ENCODE peak calls at places on chromosomes 12 and 14, in seven cellular contexts. One of them, this sample, is unnamed.

GRCh38 chr14:58822856-58823255 is 185.1 kb downstream of the DACT1 start:
- DNase-seq in A549: no peak
- DNase-seq in body of pancreas: no peak
- DNase-seq in HCT116: no peak
- DNase-seq in prostate gland: no peak
- DNase-seq in gastrocnemius medialis: no peak
- DNase-seq in uterus: no peak
- DNase-seq in this sample: no peak

GRCh38 chr12:19482551-19483109 is 43.3 kb downstream of the AEBP2 start:
- DNase-seq in HCT116: no peak
- DNase-seq in prostate gland: no peak
- DNase-seq in uterus: no peak
- DNase-seq in body of pancreas: no peak
- DNase-seq in gastrocnemius medialis: peak
- DNase-seq in A549: no peak
- DNase-seq in this sample: no peak

GRCh38 chr14:33668066-33668465 is 282.8 kb downstream of the EGLN3 start:
- DNase-seq in prostate gland: no peak
- DNase-seq in HCT116: no peak
- DNase-seq in body of pancreas: no peak
- DNase-seq in gastrocnemius medialis: no peak
- DNase-seq in A549: no peak
- DNase-seq in uterus: no peak
- DNase-seq in this sample: no peak

GRCh38 chr14:61145903-61146411 is 135.2 kb downstream of the TMEM30B start:
- DNase-seq in HCT116: no peak
- DNase-seq in uterus: no peak
- DNase-seq in body of pancreas: no peak
- DNase-seq in A549: no peak
- DNase-seq in prostate gland: peak
- DNase-seq in gastrocnemius medialis: no peak
- DNase-seq in this sample: peak

GRCh38 chr12:63967781-63968180 is 123.3 kb downstream of the SRGAP1 start:
- DNase-seq in body of pancreas: no peak
- DNase-seq in A549: no peak
- DNase-seq in HCT116: no peak
- DNase-seq in prostate gland: no peak
- DNase-seq in uterus: no peak
- DNase-seq in gastrocnemius medialis: no peak
- DNase-seq in this sample: no peak

GRCh38 chr12:101414533-101415119 is 7.1 kb upstream of the ARL1 start:
- DNase-seq in HCT116: peak
- DNase-seq in uterus: peak
- DNase-seq in gastrocnemius medialis: no peak
- DNase-seq in A549: peak
- DNase-seq in prostate gland: peak
- DNase-seq in body of pancreas: peak
- DNase-seq in this sample: no peak

GRCh38 chr14:103116645-103117044 is 6.6 kb upstream of the TNFAIP2 start:
- DNase-seq in body of pancreas: no peak
- DNase-seq in HCT116: no peak
- DNase-seq in prostate gland: no peak
- DNase-seq in A549: no peak
- DNase-seq in gastrocnemius medialis: no peak
- DNase-seq in uterus: no peak
- DNase-seq in this sample: no peak

GRCh38 chr12:114512351-114512750 is 106.4 kb upstream of the TBX5 start:
- DNase-seq in uterus: no peak
- DNase-seq in body of pancreas: no peak
- DNase-seq in gastrocnemius medialis: no peak
- DNase-seq in HCT116: no peak
- DNase-seq in A549: no peak
- DNase-seq in prostate gland: no peak
- DNase-seq in this sample: no peak

GRCh38 chr14:59244581-59244980 is 56.1 kb downstream of the DAAM1 start:
- DNase-seq in A549: no peak
- DNase-seq in prostate gland: peak
- DNase-seq in uterus: no peak
- DNase-seq in gastrocnemius medialis: no peak
- DNase-seq in body of pancreas: no peak
- DNase-seq in HCT116: no peak
- DNase-seq in this sample: no peak

GRCh38 chr14:94423465-94424056 is 29.0 kb downstream of the SERPINA11 start:
- DNase-seq in body of pancreas: peak
- DNase-seq in HCT116: peak
- DNase-seq in prostate gland: peak
- DNase-seq in gastrocnemius medialis: peak
- DNase-seq in A549: peak
- DNase-seq in uterus: peak
- DNase-seq in this sample: peak

GRCh38 chr12:107515446-107515958 is 170.1 kb upstream of the PWP1 start:
- DNase-seq in uterus: no peak
- DNase-seq in prostate gland: no peak
- DNase-seq in body of pancreas: peak
- DNase-seq in gastrocnemius medialis: peak
- DNase-seq in HCT116: peak
- DNase-seq in A549: peak
- DNase-seq in this sample: peak

GRCh38 chr14:65336191-65336591 is 76.3 kb upstream of the FUT8 start:
- DNase-seq in body of pancreas: no peak
- DNase-seq in A549: no peak
- DNase-seq in HCT116: no peak
- DNase-seq in prostate gland: no peak
- DNase-seq in uterus: no peak
- DNase-seq in gastrocnemius medialis: no peak
- DNase-seq in this sample: no peak

GRCh38 chr14:92800012-92800411 is 5.9 kb downstream of the GOLGA5 start:
- DNase-seq in body of pancreas: no peak
- DNase-seq in HCT116: no peak
- DNase-seq in A549: no peak
- DNase-seq in uterus: no peak
- DNase-seq in prostate gland: no peak
- DNase-seq in gastrocnemius medialis: no peak
- DNase-seq in this sample: no peak

GRCh38 chr14:54398028-54398368 is 1.2 kb downstream of the CDKN3 start:
- DNase-seq in HCT116: no peak
- DNase-seq in A549: no peak
- DNase-seq in uterus: no peak
- DNase-seq in body of pancreas: no peak
- DNase-seq in gastrocnemius medialis: no peak
- DNase-seq in prostate gland: no peak
- DNase-seq in this sample: no peak

GRCh38 chr14:54189358-54190354 is 207.2 kb upstream of the CDKN3 start:
- DNase-seq in prostate gland: no peak
- DNase-seq in gastrocnemius medialis: no peak
- DNase-seq in A549: no peak
- DNase-seq in HCT116: peak
- DNase-seq in uterus: no peak
- DNase-seq in body of pancreas: no peak
- DNase-seq in this sample: no peak

GRCh38 chr12:108570743-108571603 is 8.6 kb downstream of the ISCU start:
- DNase-seq in body of pancreas: no peak
- DNase-seq in prostate gland: no peak
- DNase-seq in HCT116: peak
- DNase-seq in gastrocnemius medialis: peak
- DNase-seq in uterus: no peak
- DNase-seq in A549: no peak
- DNase-seq in this sample: no peak

GRCh38 chr12:124457287-124458219 is 109.9 kb downstream of the NCOR2 start:
- DNase-seq in gastrocnemius medialis: peak
- DNase-seq in A549: no peak
- DNase-seq in HCT116: no peak
- DNase-seq in body of pancreas: peak
- DNase-seq in uterus: peak
- DNase-seq in prostate gland: peak
- DNase-seq in this sample: peak

GRCh38 chr12:77947326-77947725 is 116.6 kb downstream of the NAV3 start:
- DNase-seq in HCT116: no peak
- DNase-seq in A549: no peak
- DNase-seq in uterus: no peak
- DNase-seq in body of pancreas: no peak
- DNase-seq in gastrocnemius medialis: no peak
- DNase-seq in prostate gland: no peak
- DNase-seq in this sample: no peak

GRCh38 chr12:31682136-31682962 is 22.9 kb downstream of the ETFBKMT start:
- DNase-seq in uterus: peak
- DNase-seq in gastrocnemius medialis: peak
- DNase-seq in A549: peak
- DNase-seq in prostate gland: peak
- DNase-seq in body of pancreas: peak
- DNase-seq in HCT116: peak
- DNase-seq in this sample: peak

GRCh38 chr14:96167224-96168148 is 37.2 kb upstream of the BDKRB2 start:
- DNase-seq in uterus: no peak
- DNase-seq in prostate gland: no peak
- DNase-seq in HCT116: no peak
- DNase-seq in A549: peak
- DNase-seq in gastrocnemius medialis: no peak
- DNase-seq in body of pancreas: no peak
- DNase-seq in this sample: no peak

GRCh38 chr14:21044106-21044618 is 2.0 kb downstream of the RNASE7 start:
- DNase-seq in HCT116: no peak
- DNase-seq in gastrocnemius medialis: peak
- DNase-seq in uterus: no peak
- DNase-seq in prostate gland: no peak
- DNase-seq in A549: no peak
- DNase-seq in body of pancreas: no peak
- DNase-seq in this sample: no peak

DNA sequence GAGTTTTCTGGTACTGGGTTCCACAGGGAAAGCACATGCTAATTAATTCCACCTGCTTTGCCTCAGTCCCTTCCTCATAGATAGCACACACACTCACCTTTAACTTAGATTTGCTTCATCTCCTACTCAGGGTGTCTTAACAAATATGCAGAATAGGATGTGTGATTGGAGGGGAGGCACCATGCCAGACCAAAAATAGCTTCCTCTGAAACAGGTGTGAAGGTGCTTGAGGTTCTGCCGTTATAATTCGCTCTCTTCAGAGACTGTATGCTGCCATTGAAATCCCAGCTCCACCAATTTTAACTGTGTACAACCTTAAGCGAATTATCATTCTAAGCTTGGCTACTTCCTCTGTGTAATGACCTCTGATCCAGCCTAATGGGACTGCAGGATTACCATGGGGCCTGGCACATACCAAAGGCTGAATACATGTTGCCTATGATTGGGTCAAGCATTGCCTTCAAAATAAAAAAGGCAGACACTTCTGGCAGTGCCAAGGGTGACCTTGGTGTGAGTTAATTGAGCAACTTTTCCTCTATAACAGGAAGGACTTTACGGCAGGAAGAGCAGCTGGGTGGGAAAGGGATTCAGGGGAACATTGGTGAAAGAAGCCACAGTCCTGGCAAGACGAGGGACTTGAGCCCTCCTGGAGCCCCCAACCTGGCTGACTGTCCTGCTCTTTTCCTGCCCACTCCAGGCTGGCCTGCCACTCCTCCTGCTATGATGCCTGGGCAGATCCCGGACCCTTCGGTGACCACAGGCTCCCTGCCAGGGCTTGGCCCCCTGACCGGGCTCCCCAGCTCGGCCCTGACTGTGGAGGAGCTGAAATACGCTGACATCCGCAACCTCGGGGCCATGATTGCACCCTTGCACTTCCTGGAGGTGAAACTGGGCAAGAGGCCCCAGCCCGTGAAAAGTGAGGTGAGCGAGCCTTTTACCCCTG is 9.7 kb downstream of the JDP2 start:
- DNase-seq in prostate gland: no peak
- DNase-seq in gastrocnemius medialis: no peak
- DNase-seq in body of pancreas: no peak
- DNase-seq in HCT116: no peak
- DNase-seq in uterus: no peak
- DNase-seq in A549: no peak
- DNase-seq in this sample: no peak
- TF ChIP-seq POLR2A in prostate gland: no peak
- TF ChIP-seq POLR2A in gastrocnemius medialis: no peak
- TF ChIP-seq POLR2A in body of pancreas: no peak
- TF ChIP-seq POLR2A in HCT116: no peak
- TF ChIP-seq POLR2A in uterus: no peak
- TF ChIP-seq POLR2A in A549: no peak
- TF ChIP-seq POLR2A in this sample: no peak

DNA sequence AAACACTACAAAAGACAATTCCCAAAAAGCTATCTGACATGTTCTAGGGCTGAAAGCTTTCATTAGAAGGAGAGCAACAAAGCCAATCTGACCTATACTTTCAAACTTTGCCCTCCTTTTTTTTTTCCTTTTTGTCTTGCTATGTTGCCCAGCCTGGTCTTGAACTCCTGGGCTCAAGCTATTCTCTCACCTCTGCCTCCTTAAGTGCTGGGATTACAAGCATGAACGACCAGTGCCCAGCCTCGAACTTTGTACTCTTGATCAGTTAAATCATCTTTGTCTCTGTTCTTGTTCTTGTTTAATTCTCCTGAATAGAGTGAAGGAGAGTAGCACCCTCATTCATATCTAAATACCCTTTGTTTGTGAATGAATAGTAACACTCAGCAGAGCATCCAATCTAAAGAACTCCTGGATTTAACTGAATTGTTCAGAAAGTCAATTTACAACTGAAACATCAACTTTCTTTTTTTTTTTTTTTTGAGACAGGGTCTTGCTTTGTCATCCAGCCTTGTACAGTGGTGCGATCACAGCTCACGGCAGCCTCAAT is 22.1 kb downstream of the ERP29 start:
- DNase-seq in HCT116: no peak
- DNase-seq in A549: no peak
- DNase-seq in uterus: no peak
- DNase-seq in body of pancreas: no peak
- DNase-seq in prostate gland: no peak
- DNase-seq in gastrocnemius medialis: no peak
- DNase-seq in this sample: no peak
- TF ChIP-seq POLR2A in HCT116: no peak
- TF ChIP-seq POLR2A in A549: no peak
- TF ChIP-seq POLR2A in uterus: no peak
- TF ChIP-seq POLR2A in body of pancreas: no peak
- TF ChIP-seq POLR2A in prostate gland: no peak
- TF ChIP-seq POLR2A in gastrocnemius medialis: no peak
- TF ChIP-seq POLR2A in this sample: no peak

GRCh38 chr12:41189395-41190251 is 1.5 kb downstream of the PDZRN4 start:
- DNase-seq in prostate gland: no peak
- DNase-seq in body of pancreas: no peak
- DNase-seq in uterus: no peak
- DNase-seq in A549: no peak
- DNase-seq in gastrocnemius medialis: no peak
- DNase-seq in HCT116: no peak
- DNase-seq in this sample: no peak
- TF ChIP-seq POLR2A in prostate gland: no peak
- TF ChIP-seq POLR2A in body of pancreas: no peak
- TF ChIP-seq POLR2A in uterus: no peak
- TF ChIP-seq POLR2A in A549: no peak
- TF ChIP-seq POLR2A in gastrocnemius medialis: no peak
- TF ChIP-seq POLR2A in HCT116: no peak
- TF ChIP-seq POLR2A in this sample: no peak

DNA sequence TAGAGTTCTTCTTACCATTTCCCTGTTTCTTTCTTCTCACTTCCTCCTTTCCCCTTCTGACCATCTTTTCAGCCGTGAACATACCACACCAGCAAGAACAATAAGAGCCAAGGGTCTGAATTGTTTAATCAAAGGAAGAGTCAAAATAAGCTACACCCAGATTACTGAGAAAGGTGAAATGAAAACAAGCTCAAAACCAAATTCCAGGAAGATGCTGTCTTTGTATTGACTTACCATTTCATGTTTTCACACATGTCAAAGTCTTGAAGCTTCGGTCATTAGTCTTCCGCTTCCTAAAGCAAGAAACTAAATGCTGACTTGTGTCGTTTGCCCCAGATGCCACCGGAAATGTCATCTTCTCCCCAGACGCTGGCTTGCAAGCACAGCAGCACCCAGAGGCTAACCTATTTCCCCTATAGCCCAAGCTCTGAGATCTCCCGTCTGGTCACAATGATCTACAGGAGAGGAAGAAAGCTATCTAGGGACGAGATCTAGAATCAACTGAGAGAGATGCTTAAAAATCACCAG is 136.5 kb upstream of the AMIGO2 start:
- DNase-seq in A549: no peak
- DNase-seq in HCT116: no peak
- DNase-seq in body of pancreas: peak
- DNase-seq in prostate gland: no peak
- DNase-seq in gastrocnemius medialis: peak
- DNase-seq in uterus: no peak
- DNase-seq in this sample: no peak
- TF ChIP-seq POLR2A in A549: no peak
- TF ChIP-seq POLR2A in HCT116: no peak
- TF ChIP-seq POLR2A in body of pancreas: no peak
- TF ChIP-seq POLR2A in prostate gland: no peak
- TF ChIP-seq POLR2A in gastrocnemius medialis: no peak
- TF ChIP-seq POLR2A in uterus: no peak
- TF ChIP-seq POLR2A in this sample: no peak